ENCODE peak calls at places on chromosome 1, in four cellular contexts. W is T-helper 1 cell, R is memory B cell, S is endodermal cell. A is an unnamed sample.

GRCh38 chr1:221741364-221741970 is 422 bp downstream of the DUSP10 start:
- DNase-seq in W (peak), R (peak), S (peak), A (no peak)

GRCh38 chr1:41689596-41689995 is 205.1 kb upstream of the EDN2 start:
- DNase-seq in W (no peak), R (no peak), S (no peak), A (no peak)

GRCh38 chr1:149849947-149850360 is 49.4 kb upstream of the BOLA1 start:
- DNase-seq in W (no peak), R (no peak), S (peak), A (no peak)

GRCh38 chr1:26218906-26219494 is 15.0 kb upstream of the CEP85 start:
- DNase-seq in W (no peak), R (no peak), S (no peak), A (no peak)

GRCh38 chr1:109218516-109218915 is 4.8 kb downstream of the SARS1 start:
- DNase-seq in W (no peak), R (no peak), S (no peak), A (no peak)

GRCh38 chr1:91795601-91796389 is 90.2 kb downstream of the TGFBR3 start:
- DNase-seq in W (no peak), R (no peak), S (no peak), A (no peak)

GRCh38 chr1:156260896-156261295 is 13.0 kb upstream of the PAQR6 start:
- DNase-seq in W (no peak), R (no peak), S (no peak), A (no peak)

GRCh38 chr1:44025816-44026215 is 5.4 kb downstream of the SLC6A9 start:
- DNase-seq in W (no peak), R (no peak), S (peak), A (no peak)

GRCh38 chr1:234775477-234776246 is 165.7 kb upstream of the IRF2BP2 start:
- DNase-seq in W (no peak), R (no peak), S (peak), A (no peak)

GRCh38 chr1:46064708-46065107 is 67.7 kb downstream of the PIK3R3 start:
- DNase-seq in W (no peak), R (no peak), S (no peak), A (no peak)

GRCh38 chr1:234975122-234975940 is 153.3 kb downstream of the TOMM20 start:
- DNase-seq in W (no peak), R (no peak), S (peak), A (no peak)

GRCh38 chr1:248696261-248696660 is 6.3 kb downstream of the OR14I1 start:
- DNase-seq in W (no peak), R (no peak), S (no peak), A (no peak)

GRCh38 chr1:228087771-228088251 is 5.3 kb downstream of the ARF1 start:
- DNase-seq in W (no peak), R (no peak), S (peak), A (no peak)

GRCh38 chr1:211742889-211743529 is 67.6 kb upstream of the NEK2 start:
- DNase-seq in W (no peak), R (no peak), S (no peak), A (no peak)

GRCh38 chr1:232923739-232924386 is 26.5 kb upstream of the NTPCR start:
- DNase-seq in W (peak), R (no peak), S (no peak), A (no peak)

GRCh38 chr1:118145736-118146135 is 39.3 kb downstream of the SPAG17 start:
- DNase-seq in W (no peak), R (no peak), S (no peak), A (no peak)

GRCh38 chr1:24803987-24804530 is 58.8 kb downstream of the CLIC4 start:
- DNase-seq in W (no peak), R (no peak), S (no peak), A (no peak)

GRCh38 chr1:17405898-17406759 is 33.3 kb downstream of the RCC2 start:
- DNase-seq in W (no peak), R (peak), S (peak), A (peak)

GRCh38 chr1:24986372-24986979 is 56.4 kb upstream of the RUNX3 start:
- DNase-seq in W (no peak), R (no peak), S (no peak), A (no peak)

GRCh38 chr1:3910049-3910731 is 10.1 kb upstream of the C1orf174 start:
- DNase-seq in W (no peak), R (no peak), S (no peak), A (no peak)

GRCh38 chr1:78377356-78377928 is 113.3 kb upstream of the PTGFR start:
- DNase-seq in W (no peak), R (no peak), S (no peak), A (no peak)

GRCh38 chr1:231693361-231694080 is 66.9 kb downstream of the DISC1 start:
- DNase-seq in W (no peak), R (no peak), S (no peak), A (no peak)

GRCh38 chr1:200670215-200671118 is 760 bp upstream of the DDX59 start:
- DNase-seq in W (no peak), R (no peak), S (no peak), A (no peak)

A was measured in naive B cell.